ENCODE peak calls at places on chromosomes 2 and 18, in seven cellular contexts. S is breast epithelium, V is HepG2, C is body of pancreas, Z is A549, E is heart left ventricle, K is ovary. D is an unnamed sample. For H3K4me1, the result is how much of the 10 kb centered on the place peaks cover.

GRCh38 chr18:14747513-14748474 is at the start of gene ANKRD30B:
- DNase-seq in S (no peak), V (no peak), C (peak), Z (no peak), E (no peak), K (no peak), D (no peak)

GRCh38 chr2:46963961-46964673 is 48.5 kb upstream of the MCFD2 start:
- DNase-seq in S (no peak), V (peak), C (no peak), Z (no peak), E (no peak), K (no peak), D (no peak)

GRCh38 chr2:149166958-149167810 is 128.7 kb downstream of the LYPD6B start:
- DNase-seq in S (no peak), V (no peak), C (no peak), Z (no peak), E (no peak), K (no peak), D (no peak)

GRCh38 chr2:79713131-79713785 is 200.4 kb downstream of the CTNNA2 start:
- DNase-seq in S (no peak), V (no peak), C (no peak), Z (no peak), E (no peak), K (no peak), D (no peak)

GRCh38 chr2:65432227-65433190 is at the start of gene SPRED2:
- DNase-seq in S (peak), V (peak), C (peak), Z (peak), E (peak), K (peak), D (peak)

GRCh38 chr2:23924589-23925359 is 2.1 kb downstream of the ATAD2B start:
- DNase-seq in S (no peak), V (no peak), C (no peak), Z (no peak), E (no peak), K (no peak), D (no peak)

GRCh38 chr18:28357785-28358401 is 181.0 kb upstream of the CDH2 start:
- DNase-seq in S (no peak), V (peak), C (no peak), Z (peak), E (no peak), K (no peak), D (no peak)

GRCh38 chr2:217064234-217065103 is 204.6 kb upstream of the TNP1 start:
- DNase-seq in S (no peak), V (no peak), C (peak), Z (no peak), E (peak), K (peak), D (peak)

GRCh38 chr2:161122772-161123530 is 37.3 kb upstream of the TANK start:
- DNase-seq in S (no peak), V (peak), C (peak), Z (peak), E (peak), K (peak), D (peak)

GRCh38 chr2:16168506-16169264 is 228.3 kb downstream of the MYCN start:
- DNase-seq in S (no peak), V (no peak), C (no peak), Z (no peak), E (no peak), K (no peak), D (no peak)

GRCh38 chr18:3081558-3081957 is 68.6 kb upstream of the LPIN2 start:
- DNase-seq in S (no peak), V (no peak), C (no peak), Z (no peak), E (no peak), K (no peak), D (no peak)

GRCh38 chr2:84748339-84748738 is 132.5 kb downstream of the TRABD2A start:
- DNase-seq in S (no peak), V (no peak), C (no peak), Z (no peak), E (no peak), K (no peak), D (no peak)

GRCh38 chr2:54067851-54068375 is 47.5 kb upstream of the ACYP2 start:
- DNase-seq in S (no peak), V (no peak), C (no peak), Z (no peak), E (no peak), K (no peak), D (no peak)

GRCh38 chr2:160474891-160475795 is 18.5 kb downstream of the RBMS1 start:
- DNase-seq in S (no peak), V (no peak), C (no peak), Z (no peak), E (no peak), K (no peak), D (no peak)

GRCh38 chr2:118242216-118242615 is 153.9 kb downstream of the INSIG2 start:
- DNase-seq in S (no peak), V (no peak), C (no peak), Z (no peak), E (no peak), K (no peak), D (no peak)

GRCh38 chr2:214699236-214699635 is 110.2 kb downstream of the BARD1 start:
- DNase-seq in S (no peak), V (no peak), C (no peak), Z (no peak), E (no peak), K (no peak), D (no peak)

GRCh38 chr2:125397535-125398251 is 1258.3 kb upstream of the GYPC start:
- DNase-seq in S (no peak), V (no peak), C (no peak), Z (no peak), E (no peak), K (no peak), D (no peak)

GRCh38 chr2:45962522-45962921 is 311.0 kb downstream of the PRKCE start:
- DNase-seq in S (no peak), V (no peak), C (peak), Z (peak), E (peak), K (peak), D (peak)

GRCh38 chr2:98452396-98453027 is 7.9 kb downstream of the INPP4A start:
- DNase-seq in S (no peak), V (no peak), C (no peak), Z (no peak), E (no peak), K (no peak), D (no peak)

GRCh38 chr2:231191896-231192872 is 6.2 kb upstream of the ARMC9 start:
- DNase-seq in S (no peak), V (peak), C (peak), Z (peak), E (peak), K (peak), D (peak)

GRCh38 chr2:172969171-172969570 is 106.5 kb upstream of the MAP3K20 start:
- DNase-seq in S (no peak), V (no peak), C (no peak), Z (no peak), E (no peak), K (no peak), D (no peak)

GRCh38 chr2:65320042-65320711 is 92.5 kb downstream of the ACTR2 start:
- DNase-seq in S (no peak), V (peak), C (peak), Z (peak), E (peak), K (no peak), D (no peak)

GRCh38 chr2:240236217-240237111 is 96.0 kb upstream of the OTOS start:
- DNase-seq in S (peak), V (no peak), C (peak), Z (no peak), E (peak), K (peak), D (peak)

GRCh38 chr2:169007941-169008340 is 23.2 kb downstream of the ABCB11 start:
- DNase-seq in S (no peak), V (no peak), C (no peak), Z (no peak), E (no peak), K (no peak), D (no peak)

GRCh38 chr2:213285404-213285803 is 1.1 kb downstream of the SPAG16 start:
- DNase-seq in S (no peak), V (no peak), C (no peak), Z (no peak), E (no peak), K (no peak), D (no peak)

GRCh38 chr2:238083919-238084318 is 16.2 kb upstream of the ESPNL start:
- DNase-seq in S (no peak), V (no peak), C (no peak), Z (no peak), E (no peak), K (no peak), D (no peak)

GRCh38 chr2:114668415-114668814 is 226.0 kb downstream of the DPP10 start:
- DNase-seq in S (no peak), V (no peak), C (no peak), Z (no peak), E (no peak), K (no peak), D (no peak)

GRCh38 chr2:200335657-200336056 is 29.2 kb downstream of the SPATS2L start:
- DNase-seq in S (no peak), V (peak), C (peak), Z (peak), E (no peak), K (no peak), D (no peak)

GRCh38 chr2:120982598-120982997 is 246.9 kb downstream of the GLI2 start:
- DNase-seq in S (no peak), V (no peak), C (no peak), Z (no peak), E (no peak), K (peak), D (no peak)

GRCh38 chr2:240919786-240920782 is 13.9 kb downstream of the CROCC2 start:
- DNase-seq in S (peak), V (no peak), C (peak), Z (no peak), E (peak), K (peak), D (peak)

GRCh38 chr2:236668531-236668969 is 98.9 kb downstream of the ACKR3 start:
- DNase-seq in S (no peak), V (no peak), C (no peak), Z (no peak), E (no peak), K (no peak), D (no peak)

GRCh38 chr2:121038031-121038430 is 247.0 kb downstream of the TFCP2L1 start:
- DNase-seq in S (no peak), V (no peak), C (no peak), Z (no peak), E (no peak), K (no peak), D (no peak)

GRCh38 chr2:74373189-74373588 is 6.9 kb downstream of the DCTN1 start:
- DNase-seq in S (no peak), V (no peak), C (peak), Z (peak), E (peak), K (no peak), D (no peak)

GRCh38 chr2:42796427-42797248 is 4.3 kb upstream of the HAAO start:
- DNase-seq in S (no peak), V (no peak), C (no peak), Z (no peak), E (no peak), K (no peak), D (no peak)

GRCh38 chr2:156083707-156084494 is 248.6 kb downstream of the NR4A2 start:
- DNase-seq in S (no peak), V (no peak), C (no peak), Z (peak), E (no peak), K (no peak), D (no peak)

GRCh38 chr2:238655974-238656722 is 191.7 kb upstream of the TWIST2 start:
- DNase-seq in S (no peak), V (no peak), C (no peak), Z (no peak), E (no peak), K (no peak), D (no peak)

GRCh38 chr2:70960833-70961647 is 17.4 kb upstream of the ANKRD53 start:
- DNase-seq in S (no peak), V (no peak), C (peak), Z (no peak), E (no peak), K (no peak), D (no peak)

GRCh38 chr2:118755362-118755761 is 92.1 kb downstream of the EN1 start:
- DNase-seq in S (no peak), V (no peak), C (no peak), Z (no peak), E (no peak), K (no peak), D (no peak)

GRCh38 chr2:27049422-27050280 is 1.8 kb upstream of the AGBL5 start:
- DNase-seq in S (no peak), V (no peak), C (peak), Z (no peak), E (peak), K (peak), D (peak)

GRCh38 chr2:152436148-152436547 is 101.2 kb downstream of the FMNL2 start:
- DNase-seq in S (no peak), V (no peak), C (no peak), Z (no peak), E (no peak), K (no peak), D (no peak)
- H3K4me1 ChIP-seq in S (under half), V (half or more), C (under half), Z (half or more), E (under half), K (under half), D (under half)

GRCh38 chr2:106159867-106160785 is 34.0 kb downstream of the UXS1 start:
- DNase-seq in S (no peak), V (no peak), C (no peak), Z (no peak), E (no peak), K (no peak), D (no peak)

GRCh38 chr2:106158871-106159270 is 35.2 kb downstream of the UXS1 start:
- DNase-seq in S (no peak), V (no peak), C (no peak), Z (no peak), E (no peak), K (no peak), D (no peak)

GRCh38 chr2:106156305-106157288 is 37.5 kb downstream of the UXS1 start:
- DNase-seq in S (no peak), V (no peak), C (no peak), Z (no peak), E (no peak), K (no peak), D (no peak)

GRCh38 chr2:106158131-106158530 is 36.0 kb downstream of the UXS1 start:
- DNase-seq in S (no peak), V (no peak), C (no peak), Z (no peak), E (no peak), K (no peak), D (no peak)

DNA sequence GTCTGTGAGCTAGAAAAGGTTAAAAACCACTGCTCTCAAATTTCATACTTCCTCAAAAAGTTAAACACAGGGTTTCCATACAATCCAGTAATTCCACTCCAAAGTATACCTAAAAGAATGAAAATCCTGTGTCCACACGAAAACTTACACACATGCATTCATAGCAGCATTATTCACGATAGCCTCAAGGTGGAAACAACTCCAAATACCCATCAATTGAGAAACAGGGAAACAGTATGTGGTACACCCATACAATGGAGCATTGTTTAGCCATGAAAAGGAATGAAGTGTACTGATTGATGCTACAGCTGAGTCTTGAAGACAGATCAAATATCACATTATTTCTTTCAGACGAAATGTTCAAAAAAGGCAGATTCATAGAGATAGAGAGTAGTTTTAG is 36.7 kb downstream of the UXS1 start:
- DNase-seq in S (no peak), V (no peak), C (no peak), Z (no peak), E (no peak), K (no peak), D (no peak)
- TF ChIP-seq POLR2A in S (no peak), V (no peak), C (no peak), Z (no peak), E (no peak), K (no peak), D (no peak)

GRCh38 chr2:88307817-88308216 is 137.7 kb downstream of the THNSL2 start:
- DNase-seq in S (no peak), V (peak), C (no peak), Z (peak), E (no peak), K (no peak), D (no peak)
- TF ChIP-seq CTCF in S (no peak), V (peak), C (no peak), Z (peak), E (peak), K (no peak), D (no peak)

GRCh38 chr18:63186934-63187574 is 132.5 kb downstream of the BCL2 start:
- DNase-seq in S (no peak), V (no peak), C (no peak), Z (no peak), E (no peak), K (no peak), D (no peak)
- H3K4me1 ChIP-seq in S (under half), V (under half), C (under half), Z (under half), E (under half), K (under half), D (under half)

DNA sequence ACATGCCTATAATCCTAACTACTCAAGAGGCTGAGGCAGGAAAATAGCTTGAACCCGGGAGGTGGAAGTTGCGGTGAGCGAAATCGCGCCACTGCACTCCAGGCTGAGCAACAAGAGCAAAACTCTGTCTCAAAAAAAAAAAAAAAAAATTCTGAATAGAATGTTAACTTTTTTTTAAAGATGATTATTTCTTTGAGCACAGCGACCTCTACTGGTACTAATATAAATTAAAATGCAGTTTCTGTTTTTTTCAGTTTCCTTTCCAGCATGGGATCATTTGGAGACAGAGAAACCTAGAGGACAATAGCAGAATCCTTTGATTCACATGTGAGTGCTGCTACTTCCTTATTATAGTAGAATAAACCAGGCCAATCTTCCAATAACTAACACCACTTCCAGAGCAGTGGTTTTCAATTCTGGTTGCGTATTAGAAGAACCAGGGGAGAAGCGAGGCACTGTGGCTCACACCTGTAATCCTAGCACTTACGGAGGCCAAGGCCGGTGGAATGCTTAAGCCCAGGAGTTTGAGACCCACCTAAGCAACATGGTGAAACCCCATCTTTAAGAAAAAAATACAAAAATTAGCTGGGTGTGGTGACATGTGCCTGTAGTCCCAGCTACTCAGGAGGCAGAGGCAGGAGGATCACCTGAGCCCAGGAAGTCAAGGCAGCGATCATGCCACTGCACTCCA is 10.2 kb downstream of the SRSF7 start:
- DNase-seq in S (no peak), V (peak), C (peak), Z (peak), E (no peak), K (no peak), D (no peak)
- TF ChIP-seq POLR2A in S (no peak), V (no peak), C (no peak), Z (no peak), E (no peak), K (no peak), D (no peak)

DNA sequence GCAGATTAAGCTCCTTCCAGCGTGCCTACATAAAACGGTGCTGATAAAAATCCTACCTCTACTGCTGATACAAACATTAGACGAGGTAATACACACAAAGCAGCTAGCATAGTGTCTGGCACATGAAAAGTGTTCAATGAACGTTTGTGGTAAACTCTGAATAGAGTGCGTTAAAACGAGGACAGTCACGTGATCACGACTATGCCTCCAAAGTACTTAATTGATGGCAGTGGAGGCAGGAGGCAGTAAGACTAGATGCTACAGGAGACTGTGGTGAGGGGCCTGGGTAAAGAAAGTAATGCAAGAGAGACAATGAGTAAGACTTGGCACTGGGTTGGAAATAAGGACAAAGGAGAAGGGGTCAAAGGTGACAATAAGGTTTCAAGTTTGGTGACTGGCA is 32.1 kb upstream of the LHCGR start:
- DNase-seq in S (no peak), V (no peak), C (no peak), Z (no peak), E (no peak), K (no peak), D (no peak)
- TF ChIP-seq CTCF in S (no peak), V (no peak), C (no peak), Z (no peak), E (no peak), K (no peak), D (no peak)

D was measured in sigmoid colon.